ENCODE peak calls at places on chromosome 16, in four cellular contexts. F, V, Z and N are unnamed samples.

GRCh38 chr16:3214904-3215600 is 19.9 kb downstream of the ZNF200 start:
- DNase-seq in F (no peak), V (no peak), Z (no peak), N (no peak)

GRCh38 chr16:20683812-20684211 is 13.7 kb downstream of the ACSM1 start:
- DNase-seq in F (no peak), V (no peak), Z (no peak), N (no peak)

GRCh38 chr16:75131081-75131480 is 14.5 kb upstream of the LDHD start:
- DNase-seq in F (no peak), V (no peak), Z (no peak), N (no peak)

GRCh38 chr16:14641877-14642276 is 9.1 kb downstream of the BFAR start:
- DNase-seq in F (no peak), V (no peak), Z (no peak), N (no peak)

GRCh38 chr16:9681556-9681955 is 500.7 kb downstream of the GRIN2A start:
- DNase-seq in F (no peak), V (no peak), Z (no peak), N (no peak)

GRCh38 chr16:24668481-24669001 is 60.9 kb upstream of the TNRC6A start:
- DNase-seq in F (no peak), V (peak; percentile 72), Z (no peak), N (no peak)

GRCh38 chr16:73955255-73955654 is 341.4 kb upstream of the PSMD7 start:
- DNase-seq in F (no peak), V (no peak), Z (no peak), N (no peak)

GRCh38 chr16:59154295-59154694 is 420.2 kb upstream of the GOT2 start:
- DNase-seq in F (no peak), V (no peak), Z (no peak), N (no peak)

GRCh38 chr16:67456383-67457140 is 24.4 kb downstream of the ATP6V0D1 start:
- DNase-seq in F (no peak), V (peak; percentile 82), Z (no peak), N (peak; percentile 84)

GRCh38 chr16:49773534-49774486 is 82.1 kb downstream of the ZNF423 start:
- DNase-seq in F (no peak), V (no peak), Z (no peak), N (no peak)

GRCh38 chr16:23509763-23510153 is 536 bp downstream of the GGA2 start:
- DNase-seq in F (no peak), V (peak; percentile 26), Z (no peak), N (no peak)

GRCh38 chr16:54679531-54679930 is 251.1 kb upstream of the IRX5 start:
- DNase-seq in F (no peak), V (no peak), Z (no peak), N (no peak)
- TF ChIP-seq CTCF in F (no peak), V (no peak), Z (no peak), N (no peak)

GRCh38 chr16:5075637-5076036 is 4.0 kb downstream of the ALG1 start:
- DNase-seq in F (no peak), V (no peak), Z (no peak), N (no peak)
- TF ChIP-seq CTCF in F (no peak), V (no peak), Z (no peak), N (no peak)

DNA sequence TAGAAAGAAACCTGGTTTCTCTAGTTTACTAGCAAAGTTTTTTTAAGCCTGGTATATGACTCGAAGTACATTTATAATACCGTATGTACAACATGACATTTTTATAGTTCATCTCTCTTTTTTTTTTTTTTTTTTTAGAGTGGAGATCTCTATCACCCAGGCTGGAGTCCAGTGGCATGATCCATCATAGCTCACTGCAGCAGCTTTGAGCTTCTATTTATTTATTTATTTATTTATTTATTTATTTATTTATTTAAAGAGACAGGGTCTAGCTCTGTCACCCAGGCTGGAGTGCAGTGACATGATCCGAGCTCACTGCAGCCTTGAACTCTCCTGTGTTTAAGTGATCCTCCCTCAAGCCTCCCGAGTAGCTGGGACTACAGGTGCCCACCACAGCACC is 25.9 kb upstream of the VPS4A start:
- DNase-seq in F (no peak), V (no peak), Z (no peak), N (no peak)
- TF ChIP-seq CTCF in F (no peak), V (no peak), Z (no peak), N (no peak)

DNA sequence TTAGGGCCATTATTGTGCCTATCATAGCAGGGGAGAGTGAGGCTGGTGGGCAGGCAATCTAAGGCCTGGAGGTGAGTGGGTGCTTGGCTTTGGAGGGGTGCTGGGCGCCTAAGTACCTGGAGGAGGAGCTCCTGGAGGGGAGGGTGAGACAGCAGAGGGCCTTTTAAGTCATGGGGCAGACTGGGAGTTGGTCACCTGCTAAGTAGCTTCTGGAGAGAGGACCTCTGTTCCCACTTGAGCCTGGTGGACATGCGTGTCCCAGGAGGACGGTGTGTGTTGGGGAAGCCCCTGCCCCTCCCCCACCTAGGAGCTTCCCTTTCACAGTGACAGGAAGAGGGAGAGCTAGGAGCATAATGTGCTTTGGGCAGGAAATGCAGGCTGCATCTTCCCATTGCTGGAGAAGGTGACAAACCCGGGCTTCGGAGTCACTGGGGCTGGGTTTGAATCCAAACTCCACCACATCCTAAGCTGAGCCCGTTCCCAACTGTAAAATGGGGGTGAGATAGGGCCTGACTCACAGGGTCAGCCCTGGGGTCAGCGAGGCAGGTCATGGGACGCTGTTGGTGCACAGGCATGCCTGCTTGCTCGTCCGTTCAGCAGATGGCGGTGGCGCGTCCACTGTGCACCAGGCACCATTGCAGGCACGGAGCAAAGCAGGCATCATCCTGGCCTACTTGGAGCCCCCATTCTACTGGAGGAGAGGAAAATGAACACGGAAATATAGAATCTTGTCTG is 37.9 kb downstream of the CMIP start:
- DNase-seq in F (no peak), V (no peak), Z (no peak), N (no peak)
- TF ChIP-seq CTCF in F (no peak), V (no peak), Z (no peak), N (no peak)

DNA sequence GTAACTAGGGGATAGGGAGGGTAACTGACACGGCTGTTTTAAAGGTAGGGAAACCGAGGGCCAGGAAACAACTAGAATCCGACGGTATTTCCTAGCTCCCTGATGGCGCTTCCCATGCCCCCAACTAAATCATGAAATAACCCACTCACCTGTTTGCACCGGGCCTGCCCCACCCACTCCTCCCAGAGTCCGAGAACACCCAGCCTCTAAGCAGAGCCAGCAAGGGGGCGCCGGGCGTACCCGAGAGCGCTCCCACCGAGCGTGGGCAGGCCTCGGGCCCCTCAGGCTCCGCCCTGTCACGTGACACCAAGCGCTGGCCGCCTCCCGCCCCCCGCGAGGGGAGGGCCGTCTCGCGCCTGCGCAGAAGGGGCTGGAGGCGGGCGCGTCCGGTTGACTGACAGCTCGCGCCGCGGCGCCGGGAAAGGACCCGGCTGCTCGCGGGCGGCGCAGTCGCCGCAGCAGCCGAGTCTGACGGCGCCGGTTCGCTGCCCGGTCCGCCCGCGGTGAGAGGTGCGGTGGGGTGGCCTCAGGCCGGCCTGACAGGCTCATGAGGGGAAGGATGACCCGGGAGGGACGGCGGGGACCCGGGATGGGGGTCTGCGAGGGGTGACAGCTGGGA is at the start of gene KIAA0513:
- DNase-seq in F (peak; percentile 67), V (peak; percentile 94), Z (peak; percentile 98), N (peak; percentile 97)
- TF ChIP-seq CTCF in F (no peak), V (peak; percentile 42), Z (no peak), N (no peak)

GRCh38 chr16:88338111-88338510 is 44.6 kb upstream of the ZNF469 start:
- DNase-seq in F (no peak), V (no peak), Z (peak; percentile 55), N (no peak)
- TF ChIP-seq CTCF in F (peak; percentile 7), V (no peak), Z (no peak), N (no peak)

GRCh38 chr16:54812229-54812628 is 118.4 kb upstream of the IRX5 start:
- DNase-seq in F (no peak), V (no peak), Z (no peak), N (no peak)
- TF ChIP-seq CTCF in F (no peak), V (no peak), Z (no peak), N (no peak)

DNA sequence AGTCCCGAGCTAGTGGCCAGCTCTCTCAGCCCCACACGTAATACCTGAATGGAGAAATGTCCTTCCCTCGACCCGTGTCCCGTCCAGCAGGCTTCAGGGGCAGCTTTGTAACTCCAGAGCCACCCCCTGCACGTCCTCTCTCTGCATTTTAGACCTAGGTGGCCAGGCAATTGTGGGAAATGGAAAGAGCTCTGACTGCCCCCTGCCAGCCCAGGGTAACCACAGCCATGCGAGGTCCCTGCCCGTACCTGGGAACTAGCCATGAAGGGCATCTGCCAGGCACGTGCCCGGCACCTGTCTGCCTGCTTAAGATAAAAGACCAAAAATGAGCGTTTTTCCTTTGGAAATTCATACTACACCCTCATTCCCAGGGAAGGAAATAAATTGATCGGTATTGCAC is 9.2 kb downstream of the MAPK8IP3 start:
- DNase-seq in F (no peak), V (no peak), Z (peak; percentile 39), N (no peak)
- TF ChIP-seq CTCF in F (no peak), V (no peak), Z (no peak), N (no peak)

GRCh38 chr16:63702981-63703590 is 1418.8 kb downstream of the CDH11 start:
- DNase-seq in F (no peak), V (no peak), Z (peak; percentile 38), N (no peak)
- TF ChIP-seq CTCF in F (no peak), V (no peak), Z (no peak), N (no peak)

GRCh38 chr16:6335072-6335471 is 997.6 kb upstream of the RBFOX1 start:
- DNase-seq in F (no peak), V (no peak), Z (no peak), N (no peak)
- TF ChIP-seq CTCF in F (peak; percentile 16), V (no peak), Z (no peak), N (peak; percentile 18)